ENCODE peak calls at places on chromosomes 7 and 10, in eight cellular contexts. Q is GM12891, V is gastrocnemius medialis, R is uterus, P is A549, X is GM12892, S is thyroid gland, C is adrenal gland. N is an unnamed sample.

GRCh38 chr7:82594665-82595064 is 151.1 kb upstream of the CACNA2D1 start:
- DNase-seq in Q (no peak), V (no peak), R (no peak), P (no peak), X (no peak), S (no peak), C (no peak), N (no peak)

GRCh38 chr7:124034754-124035100 is 1.9 kb upstream of the TMEM229A start:
- DNase-seq in Q (no peak), V (no peak), R (no peak), P (no peak), X (no peak), S (no peak), C (no peak), N (no peak)

GRCh38 chr7:129835436-129836020 is 117.2 kb downstream of the UBE2H start:
- DNase-seq in Q (no peak), V (no peak), R (no peak), P (no peak), X (no peak), S (peak), C (no peak), N (peak)

GRCh38 chr7:68246189-68246633 is 1249.6 kb downstream of the TYW1 start:
- DNase-seq in Q (no peak), V (no peak), R (no peak), P (no peak), X (no peak), S (peak), C (no peak), N (no peak)

GRCh38 chr10:116848032-116848911 is 1.0 kb upstream of the ENO4 start:
- DNase-seq in Q (peak), V (no peak), R (no peak), P (no peak), X (no peak), S (peak), C (peak), N (no peak)

GRCh38 chr7:99109108-99110051 is 34.5 kb downstream of the SMURF1 start:
- DNase-seq in Q (no peak), V (no peak), R (no peak), P (no peak), X (no peak), S (no peak), C (no peak), N (no peak)

GRCh38 chr10:22420787-22421517 is 75.7 kb downstream of the SPAG6 start:
- DNase-seq in Q (no peak), V (no peak), R (no peak), P (peak), X (no peak), S (no peak), C (no peak), N (peak)

GRCh38 chr7:35729061-35729783 is 34.3 kb upstream of the HERPUD2 start:
- DNase-seq in Q (no peak), V (no peak), R (no peak), P (no peak), X (no peak), S (no peak), C (no peak), N (peak)

GRCh38 chr7:7595451-7595850 is 28.8 kb downstream of the MIOS start:
- DNase-seq in Q (no peak), V (no peak), R (no peak), P (peak), X (no peak), S (no peak), C (no peak), N (peak)

GRCh38 chr7:30634634-30635201 is 40.0 kb downstream of the GARS1 start:
- DNase-seq in Q (no peak), V (no peak), R (no peak), P (no peak), X (no peak), S (no peak), C (no peak), N (no peak)

GRCh38 chr7:53315986-53316385 is 280.6 kb downstream of the POM121L12 start:
- DNase-seq in Q (no peak), V (no peak), R (no peak), P (no peak), X (no peak), S (peak), C (peak), N (no peak)

GRCh38 chr10:75234017-75234682 is 1.6 kb downstream of the COMTD1 start:
- DNase-seq in Q (peak), V (peak), R (peak), P (peak), X (peak), S (peak), C (peak), N (peak)

GRCh38 chr10:36097696-36098095 is 455.6 kb upstream of the FZD8 start:
- DNase-seq in Q (no peak), V (no peak), R (no peak), P (no peak), X (no peak), S (no peak), C (no peak), N (no peak)

GRCh38 chr7:100840470-100841100 is 11.9 kb upstream of the SLC12A9 start:
- DNase-seq in Q (no peak), V (no peak), R (no peak), P (no peak), X (no peak), S (no peak), C (no peak), N (no peak)

GRCh38 chr7:134905375-134905774 is 80.9 kb upstream of the AGBL3 start:
- DNase-seq in Q (no peak), V (peak), R (peak), P (no peak), X (no peak), S (peak), C (no peak), N (no peak)

GRCh38 chr10:31741473-31741872 is 187.2 kb downstream of the ARHGAP12 start:
- DNase-seq in Q (no peak), V (no peak), R (no peak), P (no peak), X (no peak), S (no peak), C (no peak), N (no peak)

GRCh38 chr7:36153571-36154097 is 580 bp downstream of the EEPD1 start:
- DNase-seq in Q (no peak), V (peak), R (no peak), P (no peak), X (no peak), S (no peak), C (peak), N (no peak)

GRCh38 chr7:102236592-102237287 is 49.9 kb upstream of the SH2B2 start:
- DNase-seq in Q (peak), V (peak), R (peak), P (peak), X (peak), S (peak), C (peak), N (peak)

GRCh38 chr10:124515244-124515970 is 53.8 kb downstream of the LHPP start:
- DNase-seq in Q (no peak), V (no peak), R (no peak), P (no peak), X (no peak), S (no peak), C (no peak), N (no peak)

GRCh38 chr7:41810258-41810576 is 107.3 kb upstream of the INHBA start:
- DNase-seq in Q (no peak), V (no peak), R (no peak), P (no peak), X (no peak), S (no peak), C (no peak), N (no peak)

GRCh38 chr7:157943561-157943960 is 606.8 kb downstream of the DNAJB6 start:
- DNase-seq in Q (no peak), V (no peak), R (no peak), P (no peak), X (no peak), S (no peak), C (no peak), N (no peak)

GRCh38 chr7:44461387-44461786 is 29.1 kb downstream of the NUDCD3 start:
- DNase-seq in Q (no peak), V (no peak), R (no peak), P (no peak), X (no peak), S (no peak), C (no peak), N (no peak)

GRCh38 chr7:16758634-16759602 is 5.4 kb downstream of the TSPAN13 start:
- DNase-seq in Q (no peak), V (no peak), R (no peak), P (no peak), X (no peak), S (no peak), C (no peak), N (peak)

GRCh38 chr10:77385315-77385714 is 252.3 kb downstream of the KCNMA1 start:
- DNase-seq in Q (no peak), V (no peak), R (no peak), P (no peak), X (no peak), S (no peak), C (no peak), N (no peak)

GRCh38 chr7:73963252-73963822 is 64.6 kb upstream of the ELN start:
- DNase-seq in Q (no peak), V (no peak), R (no peak), P (peak), X (no peak), S (no peak), C (no peak), N (no peak)

GRCh38 chr7:130683026-130683425 is 3.3 kb downstream of the TSGA13 start:
- DNase-seq in Q (no peak), V (no peak), R (no peak), P (no peak), X (no peak), S (no peak), C (no peak), N (no peak)

GRCh38 chr7:124765401-124766352 is at the start of gene GPR37:
- DNase-seq in Q (peak), V (no peak), R (peak), P (peak), X (peak), S (peak), C (no peak), N (peak)

GRCh38 chr10:76430330-76430729 is 998.9 kb downstream of the LRMDA start:
- DNase-seq in Q (no peak), V (no peak), R (no peak), P (no peak), X (no peak), S (no peak), C (no peak), N (no peak)

GRCh38 chr10:116973371-116973905 is 31.5 kb downstream of the SHTN1 start:
- DNase-seq in Q (no peak), V (no peak), R (no peak), P (no peak), X (no peak), S (no peak), C (no peak), N (no peak)

GRCh38 chr7:122006687-122007086 is 133.7 kb downstream of the PTPRZ1 start:
- DNase-seq in Q (no peak), V (no peak), R (no peak), P (no peak), X (no peak), S (no peak), C (no peak), N (no peak)

GRCh38 chr7:50591098-50591479 is 25.9 kb upstream of the DDC start:
- DNase-seq in Q (no peak), V (no peak), R (no peak), P (no peak), X (no peak), S (no peak), C (no peak), N (no peak)

GRCh38 chr7:126791306-126791705 is 461.4 kb downstream of the GRM8 start:
- DNase-seq in Q (no peak), V (no peak), R (no peak), P (no peak), X (no peak), S (no peak), C (no peak), N (no peak)

GRCh38 chr7:36852017-36852416 is 127.7 kb upstream of the AOAH start:
- DNase-seq in Q (no peak), V (no peak), R (no peak), P (no peak), X (no peak), S (no peak), C (no peak), N (no peak)

DNA sequence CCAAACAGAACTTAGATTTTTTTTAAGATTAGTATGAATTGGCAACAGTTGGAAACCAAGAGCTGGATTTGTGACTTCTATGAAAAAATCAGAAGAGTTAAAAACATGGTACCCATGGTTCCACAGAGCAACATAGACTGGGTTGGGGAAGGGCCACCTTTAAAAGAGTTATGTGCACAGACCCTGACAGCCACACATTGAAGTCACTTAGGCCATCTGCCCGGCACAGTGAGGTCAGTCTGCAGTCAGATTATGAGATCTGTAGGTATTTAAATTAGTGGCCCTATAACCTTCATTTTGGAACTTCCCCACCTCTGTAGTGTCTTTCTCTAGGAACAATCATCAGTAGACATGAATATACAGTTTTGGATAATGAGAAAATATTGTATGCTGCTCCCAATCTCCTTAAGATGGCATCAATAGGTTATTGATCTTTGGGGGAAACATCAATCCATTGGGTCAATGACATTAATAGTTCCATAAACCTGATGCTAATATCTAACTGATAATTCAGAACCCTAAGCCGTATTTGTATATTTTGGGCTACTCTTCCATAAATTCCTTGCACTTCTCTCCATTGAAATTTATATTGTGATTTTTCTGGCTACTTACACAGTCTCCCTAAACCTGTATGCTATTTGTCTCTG is 7.0 kb downstream of the ANKRD1 start:
- DNase-seq in Q (no peak), V (no peak), R (no peak), P (no peak), X (no peak), S (no peak), C (no peak), N (no peak)
- TF ChIP-seq POLR2A in Q (no peak), V (no peak), R (no peak), P (no peak), X (no peak), S (no peak), C (no peak), N (no peak)

GRCh38 chr10:32983333-32983909 is 25.4 kb upstream of the ITGB1 start:
- DNase-seq in Q (no peak), V (no peak), R (no peak), P (peak), X (no peak), S (no peak), C (no peak), N (no peak)

GRCh38 chr10:32987172-32987571 is 29.1 kb upstream of the ITGB1 start:
- DNase-seq in Q (no peak), V (no peak), R (no peak), P (no peak), X (no peak), S (no peak), C (no peak), N (no peak)

GRCh38 chr10:32985341-32985764 is 27.3 kb upstream of the ITGB1 start:
- DNase-seq in Q (no peak), V (no peak), R (no peak), P (no peak), X (no peak), S (no peak), C (no peak), N (no peak)

GRCh38 chr10:32984003-32984600 is 26.1 kb upstream of the ITGB1 start:
- DNase-seq in Q (no peak), V (no peak), R (no peak), P (no peak), X (no peak), S (no peak), C (no peak), N (no peak)

GRCh38 chr10:32985781-32986350 is 27.8 kb upstream of the ITGB1 start:
- DNase-seq in Q (no peak), V (no peak), R (no peak), P (peak), X (no peak), S (no peak), C (no peak), N (peak)
- TF ChIP-seq POLR2A in Q (no peak), V (no peak), R (no peak), P (no peak), X (no peak), S (no peak), C (no peak), N (no peak)

DNA sequence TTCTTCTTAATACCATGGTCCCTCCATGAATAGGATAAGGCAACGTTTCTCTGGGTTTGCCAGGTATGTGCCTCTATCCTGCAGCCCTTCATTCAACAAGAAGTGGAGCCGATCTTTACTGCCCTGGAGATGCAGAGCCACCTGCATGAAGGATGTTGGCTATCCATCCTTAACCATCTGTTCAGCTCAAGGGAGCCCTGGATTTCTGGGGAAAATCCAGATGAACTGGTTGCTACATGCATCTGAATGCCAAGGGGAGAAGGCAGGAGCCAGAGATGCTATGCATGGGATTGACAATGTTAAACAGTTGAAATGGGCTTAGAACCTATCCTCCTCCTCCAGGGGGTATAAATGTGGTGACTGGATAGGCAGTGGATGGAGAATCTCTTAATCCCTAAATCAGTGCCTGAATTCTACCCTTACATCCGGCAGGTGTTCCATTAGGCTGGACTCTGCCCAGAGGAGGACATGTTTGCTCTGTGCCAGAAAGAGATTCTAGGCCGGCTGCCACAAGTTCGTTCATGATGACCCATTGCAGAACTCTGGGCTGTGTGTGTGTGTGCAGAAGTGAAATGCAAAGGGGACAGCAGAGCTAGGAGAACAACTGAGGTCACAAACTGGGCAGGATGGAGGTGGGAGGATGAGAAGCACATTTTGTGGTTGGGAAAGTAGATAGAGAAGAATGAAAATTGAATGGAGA is 15.6 kb downstream of the CPED1 start:
- DNase-seq in Q (no peak), V (peak), R (peak), P (no peak), X (no peak), S (no peak), C (no peak), N (no peak)
- TF ChIP-seq POLR2A in Q (no peak), V (no peak), R (no peak), P (no peak), X (no peak), S (no peak), C (no peak), N (no peak)

DNA sequence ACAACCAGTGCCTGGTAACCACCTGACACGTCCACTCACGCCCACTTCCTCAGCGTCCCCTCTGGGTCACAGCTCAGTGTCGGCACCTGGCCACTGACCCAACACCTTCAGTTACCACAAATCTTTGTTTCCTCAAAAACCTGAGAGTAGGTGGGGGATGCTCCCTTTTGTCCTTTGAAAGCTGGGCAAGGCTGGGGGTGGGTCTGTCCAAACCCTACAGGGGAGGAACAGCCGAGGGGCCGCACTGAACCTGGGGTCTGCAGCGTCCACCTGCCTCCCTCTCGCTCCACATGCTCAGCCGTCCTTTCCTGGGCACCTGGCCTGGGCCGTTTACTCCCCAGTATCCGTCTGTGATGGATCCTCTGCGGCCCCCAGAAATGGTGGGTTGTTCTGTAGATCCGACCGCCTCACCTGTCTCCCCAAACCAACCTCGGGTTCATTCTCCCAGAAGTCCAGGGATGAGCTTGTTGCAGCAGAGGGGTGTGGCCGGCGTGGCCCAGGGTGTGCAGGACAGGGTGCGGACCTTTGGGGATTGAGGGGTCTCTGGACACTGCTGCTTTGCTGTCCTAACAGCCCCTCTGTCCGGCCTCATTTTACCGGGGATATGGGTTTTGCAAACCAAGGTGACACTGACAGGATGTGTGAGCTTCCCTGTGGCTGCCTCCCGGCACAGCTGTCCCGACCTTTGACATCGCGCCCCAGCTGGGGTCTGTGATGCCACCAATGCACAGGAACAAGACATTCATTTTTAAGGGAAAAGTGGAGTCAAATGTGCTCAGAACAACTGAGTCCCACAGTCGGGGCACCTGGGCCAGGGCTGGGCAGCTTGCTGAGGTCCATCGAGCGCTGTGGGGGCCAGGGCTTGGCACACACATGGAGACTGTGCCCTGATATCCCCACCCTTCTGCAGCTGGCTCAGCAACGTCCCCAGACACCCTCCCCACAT is 115.9 kb downstream of the VIPR2 start:
- DNase-seq in Q (no peak), V (no peak), R (no peak), P (no peak), X (no peak), S (no peak), C (peak), N (no peak)
- TF ChIP-seq POLR2A in Q (no peak), V (no peak), R (no peak), P (no peak), X (no peak), S (no peak), C (no peak), N (no peak)

GRCh38 chr7:95772298-95772770 is at the start of gene DYNC1I1:
- DNase-seq in Q (peak), V (peak), R (peak), P (peak), X (peak), S (peak), C (peak), N (peak)
- TF ChIP-seq POLR2A in Q (no peak), V (peak), R (no peak), P (no peak), X (no peak), S (peak), C (peak), N (no peak)

GRCh38 chr10:132446661-132447445 is 49.9 kb downstream of the PWWP2B start:
- DNase-seq in Q (peak), V (no peak), R (peak), P (peak), X (no peak), S (peak), C (no peak), N (peak)
- TF ChIP-seq POLR2A in Q (no peak), V (no peak), R (no peak), P (peak), X (no peak), S (no peak), C (no peak), N (no peak)

DNA sequence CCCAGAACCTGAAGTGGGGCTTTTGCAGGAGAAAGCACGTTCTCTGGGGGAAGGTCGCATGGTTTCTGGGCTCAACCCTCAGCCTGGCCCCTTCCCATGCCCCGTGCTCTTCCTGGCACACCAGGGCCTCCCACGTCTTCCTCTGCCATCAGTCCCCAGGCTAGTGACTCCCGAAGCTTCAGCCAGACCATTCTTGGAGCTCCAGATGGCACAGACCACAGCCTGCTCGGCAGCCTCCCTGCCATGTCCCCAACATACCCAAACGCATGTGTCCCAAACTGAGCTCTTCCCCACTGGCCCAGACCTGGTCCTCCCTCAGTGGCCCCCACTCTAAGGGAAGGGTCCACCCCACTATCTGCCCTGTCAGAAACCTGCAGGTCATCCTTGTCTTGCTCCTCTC is 47.0 kb downstream of the CLRN3 start:
- DNase-seq in Q (no peak), V (no peak), R (no peak), P (no peak), X (no peak), S (no peak), C (no peak), N (no peak)
- TF ChIP-seq POLR2A in Q (no peak), V (no peak), R (no peak), P (no peak), X (no peak), S (no peak), C (no peak), N (no peak)

N was measured in erythroblast.